ENCODE peak calls at places on chromosomes 5 and 9, in six cellular contexts. J, D, H, Y, F and N are unnamed samples.

GRCh38 chr5:45038366-45038987 is 229.7 kb downstream of the MRPS30 start:
- DNase-seq in J (peak; percentile 51), F (peak; percentile 56), D (peak; percentile 26), Y (no peak), H (peak; percentile 55), N (no peak)

GRCh38 chr5:159786901-159787691 is 129.2 kb upstream of the ADRA1B start:
- DNase-seq in Y (no peak), F (no peak), H (no peak), D (no peak), J (no peak), N (no peak)

GRCh38 chr5:132664696-132665209 is 6.8 kb downstream of the IL13 start:
- DNase-seq in H (no peak), Y (no peak), J (no peak), D (no peak), F (no peak), N (no peak)

GRCh38 chr5:149935431-149935901 is 9.1 kb downstream of the PDE6A start:
- DNase-seq in Y (no peak), F (no peak), D (no peak), H (no peak), J (no peak), N (no peak)

GRCh38 chr5:1791176-1791575 is 8.5 kb downstream of the MRPL36 start:
- DNase-seq in D (no peak), J (no peak), H (no peak), Y (no peak), F (no peak), N (no peak)

GRCh38 chr9:84703793-84704192 is 34.3 kb downstream of the NTRK2 start:
- DNase-seq in F (no peak), D (no peak), J (no peak), H (no peak), Y (no peak), N (no peak)

GRCh38 chr5:139650031-139650688 is 2.0 kb downstream of the CXXC5 start:
- DNase-seq in F (no peak), Y (no peak), J (peak; percentile 26), D (no peak), H (no peak), N (no peak)

GRCh38 chr9:114339130-114339908 is 9.7 kb downstream of the ORM2 start:
- DNase-seq in H (peak; percentile 24), J (peak; percentile 57), F (peak; percentile 55), D (peak; percentile 27), Y (peak; percentile 41), N (peak; percentile 18)

GRCh38 chr5:1523793-1524480 is at the start of gene LPCAT1:
- DNase-seq in H (peak; percentile 87), F (peak; percentile 67), J (peak; percentile 82), D (peak; percentile 47), Y (peak; percentile 63), N (peak; percentile 77)

GRCh38 chr9:98867434-98868168 is 60.1 kb downstream of the GALNT12 start:
- DNase-seq in H (no peak), F (peak; percentile 54), D (no peak), Y (no peak), J (peak; percentile 40), N (no peak)

GRCh38 chr5:82165740-82166530 is 112.2 kb downstream of the RPS23 start:
- DNase-seq in H (peak; percentile 55), Y (peak; percentile 19), J (peak; percentile 91), F (peak; percentile 84), D (peak; percentile 75), N (peak; percentile 41)